ENCODE peak calls at places on chromosome 21, in nine cellular contexts. K, F, J, I, T, W, N, O and S are unnamed samples.
A peak's percentile ranks its signal among the peaks of the same experiment; 100 is the strongest.

GRCh38 chr21:17708541-17709265 is 96.0 kb upstream of the BTG3 start:
- DNase-seq in O (no peak), I (no peak), F (no peak), K (peak; percentile 59), N (no peak), J (no peak), W (no peak), T (no peak), S (no peak)

GRCh38 chr21:36917487-36918158 is 48.8 kb downstream of the HLCS start:
- DNase-seq in N (peak; percentile 49), K (peak; percentile 60), O (peak; percentile 32), F (peak; percentile 77), J (no peak), I (no peak), W (no peak), T (peak; percentile 72), S (peak; percentile 64)

GRCh38 chr21:37435120-37435519 is 68.5 kb downstream of the DYRK1A start:
- DNase-seq in K (peak; percentile 71), J (peak; percentile 43), T (peak; percentile 91), O (peak; percentile 39), N (no peak), W (no peak), I (peak; percentile 42), F (peak; percentile 98), S (peak; percentile 52)

GRCh38 chr21:25518491-25518911 is 88.8 kb downstream of the MRPL39 start:
- DNase-seq in K (peak; percentile 21), W (no peak), F (peak; percentile 49), O (no peak), I (no peak), J (no peak), T (no peak), N (no peak), S (peak; percentile 7)

GRCh38 chr21:35838987-35839763 is 221.2 kb downstream of the SETD4 start:
- DNase-seq in K (no peak), J (no peak), I (no peak), F (no peak), N (no peak), T (no peak), W (no peak), O (no peak), S (no peak)

GRCh38 chr21:36347962-36348328 is 27.9 kb downstream of the MORC3 start:
- DNase-seq in I (no peak), J (no peak), N (no peak), W (no peak), T (peak; percentile 38), O (no peak), K (peak; percentile 47), F (no peak), S (no peak)

GRCh38 chr21:17818158-17819113 is 720 bp downstream of the C21orf91 start:
- DNase-seq in J (peak; percentile 35), W (no peak), F (peak; percentile 76), I (peak; percentile 26), O (no peak), N (peak; percentile 59), K (peak; percentile 23), T (peak; percentile 35), S (peak; percentile 56)

GRCh38 chr21:16196521-16197208 is 466.9 kb downstream of the USP25 start:
- DNase-seq in J (no peak), N (no peak), W (no peak), O (no peak), T (peak; percentile 68), K (peak; percentile 51), I (no peak), F (no peak), S (peak; percentile 12)

GRCh38 chr21:37983336-37984095 is 67.3 kb upstream of the KCNJ6 start:
- DNase-seq in N (no peak), T (no peak), F (no peak), O (no peak), I (no peak), W (no peak), J (no peak), K (peak; percentile 22), S (peak; percentile 63)

GRCh38 chr21:21111309-21111920 is 113.2 kb downstream of the NCAM2 start:
- DNase-seq in K (no peak), J (no peak), T (no peak), N (no peak), F (no peak), W (no peak), I (no peak), O (no peak), S (no peak)

GRCh38 chr21:17352937-17353655 is 159.7 kb upstream of the CXADR start:
- DNase-seq in O (no peak), K (peak; percentile 29), I (no peak), N (no peak), F (no peak), W (no peak), T (no peak), J (no peak), S (no peak)

GRCh38 chr21:34557261-34557660 is 45.3 kb upstream of the KCNE1 start:
- DNase-seq in I (no peak), N (no peak), W (no peak), O (no peak), K (no peak), T (no peak), F (no peak), J (no peak), S (no peak)

GRCh38 chr21:34560021-34560420 is 48.0 kb upstream of the KCNE1 start:
- DNase-seq in T (no peak), J (no peak), N (no peak), K (no peak), I (no peak), F (no peak), O (no peak), W (no peak), S (no peak)

GRCh38 chr21:34558960-34559631 is 47.1 kb upstream of the KCNE1 start:
- DNase-seq in K (no peak), I (no peak), W (no peak), F (no peak), T (no peak), N (no peak), J (no peak), O (no peak), S (no peak)

GRCh38 chr21:34560609-34561008 is 48.6 kb upstream of the KCNE1 start:
- DNase-seq in W (no peak), N (no peak), I (no peak), K (no peak), T (no peak), J (no peak), O (no peak), F (no peak), S (no peak)

GRCh38 chr21:34558166-34558565 is 46.2 kb upstream of the KCNE1 start:
- DNase-seq in K (peak; percentile 95), N (no peak), W (no peak), O (no peak), F (no peak), I (no peak), T (no peak), J (no peak), S (peak; percentile 17)
- TF ChIP-seq CTCF in K (no peak), N (no peak), W (no peak), O (no peak), F (no peak), I (no peak), T (no peak), J (no peak), S (no peak)

GRCh38 chr21:42830456-42831455 is 48.6 kb downstream of the WDR4 start:
- DNase-seq in J (no peak), N (no peak), T (no peak), I (no peak), W (peak; percentile 45), K (no peak), F (no peak), O (no peak), S (no peak)
- TF ChIP-seq CTCF in J (no peak), N (no peak), T (no peak), I (no peak), W (peak; percentile 8), K (no peak), F (peak; percentile 12), O (no peak), S (no peak)

GRCh38 chr21:41508415-41509205 is 652 bp upstream of the TMPRSS2 start:
- DNase-seq in W (no peak), J (no peak), K (no peak), N (no peak), T (no peak), O (no peak), F (peak; percentile 65), I (no peak), S (no peak)

GRCh38 chr21:41506005-41506404 is 2.0 kb downstream of the TMPRSS2 start:
- DNase-seq in J (no peak), T (no peak), N (no peak), I (no peak), O (no peak), W (no peak), F (no peak), K (no peak), S (no peak)

GRCh38 chr21:41507521-41508414 is at the start of gene TMPRSS2:
- DNase-seq in T (no peak), F (peak; percentile 80), W (no peak), J (peak; percentile 55), N (peak; percentile 83), I (no peak), K (no peak), O (no peak), S (no peak)

GRCh38 chr21:41509206-41509496 is 1.2 kb upstream of the TMPRSS2 start:
- DNase-seq in J (no peak), K (no peak), I (no peak), W (no peak), F (no peak), O (no peak), T (no peak), N (no peak), S (no peak)

DNA sequence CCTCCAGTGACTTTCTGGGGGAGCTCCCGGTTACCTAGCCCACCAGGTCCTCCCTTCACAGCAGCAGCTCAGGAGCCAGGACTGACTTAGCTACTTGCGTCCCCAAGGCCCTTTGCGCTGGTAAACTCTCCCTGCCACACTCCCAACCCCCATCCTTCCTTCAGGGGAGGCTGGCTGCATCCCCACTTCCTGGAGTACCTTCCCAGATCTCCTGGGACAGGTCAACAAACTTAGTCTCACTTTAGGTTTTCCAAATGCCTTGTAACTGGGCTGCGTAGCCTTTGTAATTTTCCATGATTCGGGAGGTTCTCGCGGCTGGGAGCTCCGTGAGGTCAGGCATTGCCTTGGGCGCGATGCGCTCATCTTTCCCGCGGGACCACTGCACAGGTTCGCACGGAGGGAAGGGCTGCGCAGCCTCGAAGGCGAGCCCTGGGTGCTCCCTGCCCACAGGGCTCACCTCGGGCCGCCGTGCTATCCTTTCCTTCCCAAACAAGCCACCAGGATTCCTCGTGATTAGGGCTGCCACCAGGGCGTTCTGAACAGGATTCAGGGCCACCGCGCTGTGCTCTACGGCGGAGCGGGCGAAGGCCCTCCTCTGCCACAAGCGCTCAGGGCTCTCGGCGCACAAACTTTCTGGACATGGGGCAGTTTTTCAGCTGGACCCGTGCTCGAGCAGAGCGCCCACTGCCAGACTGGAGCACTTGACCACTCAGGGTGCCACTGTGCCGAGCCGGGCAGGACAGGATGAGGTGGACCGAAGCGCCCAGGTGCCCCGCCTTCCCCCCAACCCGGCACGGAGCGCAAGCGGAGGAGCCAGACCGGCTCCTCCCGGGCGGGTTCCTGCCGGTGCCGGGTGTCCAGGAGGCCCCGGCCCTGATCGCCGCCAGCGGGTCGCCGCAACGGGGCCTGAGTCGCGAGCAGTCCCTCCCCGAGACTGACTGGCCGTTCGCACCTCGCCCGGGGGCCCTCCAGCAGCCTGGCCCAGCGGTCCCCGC is 1.1 kb downstream of the TMPRSS2 start:
- DNase-seq in K (no peak), J (no peak), W (no peak), I (no peak), N (no peak), F (peak; percentile 63), T (no peak), O (no peak), S (no peak)
- TF ChIP-seq CTCF in K (no peak), J (no peak), W (no peak), I (no peak), N (no peak), F (no peak), T (no peak), O (no peak), S (no peak)

GRCh38 chr21:29164330-29164942 is 34.0 kb downstream of the MAP3K7CL start:
- DNase-seq in T (peak; percentile 93), N (no peak), J (peak; percentile 60), K (peak; percentile 78), W (no peak), O (no peak), I (no peak), F (peak; percentile 71), S (peak; percentile 89)
- TF ChIP-seq CTCF in T (peak; percentile 86), N (peak; percentile 77), J (peak; percentile 75), K (peak; percentile 69), W (peak; percentile 79), O (peak; percentile 85), I (peak; percentile 85), F (peak; percentile 67), S (peak; percentile 84)